ENCODE peak calls at places on chromosomes 16 and 17, in nine cellular contexts. G is activated CD8-positive, alpha-beta memory T cell treated with anti-CD3 and anti-CD28 coated beads for 48 hours; W is HEK293T; J is COR-L47; Q is NCI-H2081 treated with DMSO at 0.1 percent for 48 hours; F is anterior cingulate cortex; O is GM04503; T is NAMALWA; K is T follicular helper cell. H is an unnamed sample.
A peak's percentile ranks its signal among the peaks of the same experiment; 100 is the strongest.

GRCh38 chr17:33015716-33016346 is 24.2 kb downstream of the SPACA3 start:
- DNase-seq in T (no peak), W (no peak), G (no peak), F (no peak), K (no peak), O (no peak), J (no peak), Q (no peak), H (no peak)

GRCh38 chr17:42484304-42484703 is 25.6 kb downstream of the ATP6V0A1 start:
- DNase-seq in K (peak; percentile 48), Q (no peak), W (no peak), F (no peak), G (peak; percentile 55), O (no peak), J (no peak), T (peak; percentile 90), H (no peak)

GRCh38 chr16:88991813-88992350 is 14.9 kb upstream of the CBFA2T3 start:
- DNase-seq in G (no peak), J (no peak), T (no peak), W (no peak), K (no peak), O (no peak), Q (no peak), F (no peak), H (no peak)

GRCh38 chr16:67666032-67666537 is 465 bp downstream of the ENKD1 start:
- DNase-seq in T (peak; percentile 54), O (no peak), G (no peak), W (no peak), K (no peak), J (no peak), Q (no peak), F (no peak), H (no peak)

GRCh38 chr17:76797441-76797840 is 59.5 kb downstream of the MFSD11 start:
- DNase-seq in F (no peak), W (no peak), K (no peak), Q (no peak), O (no peak), J (no peak), T (no peak), G (no peak), H (no peak)

GRCh38 chr16:19851476-19851875 is 33.2 kb downstream of the GPRC5B start:
- DNase-seq in J (no peak), F (peak; percentile 68), T (no peak), G (no peak), K (no peak), O (no peak), W (no peak), Q (no peak), H (no peak)

GRCh38 chr16:8590161-8590688 is at the start of gene TMEM114:
- DNase-seq in W (peak; percentile 15), G (no peak), T (no peak), K (no peak), O (no peak), F (no peak), Q (no peak), J (no peak), H (no peak)

GRCh38 chr16:72743011-72743761 is 304.7 kb downstream of the ZFHX3 start:
- DNase-seq in J (no peak), F (no peak), Q (no peak), T (peak; percentile 3), W (no peak), G (no peak), O (no peak), K (no peak), H (no peak)

GRCh38 chr17:38748329-38749221 is at the start of gene PCGF2:
- DNase-seq in K (no peak), W (peak; percentile 70), J (peak; percentile 92), F (peak; percentile 51), Q (peak; percentile 48), G (no peak), T (no peak), O (peak; percentile 27), H (peak; percentile 88)

GRCh38 chr17:37643829-37644228 is 583 bp upstream of the DDX52 start:
- DNase-seq in G (no peak), J (no peak), O (no peak), W (no peak), F (no peak), K (no peak), Q (no peak), T (no peak), H (no peak)

GRCh38 chr17:9668532-9668931 is 23.2 kb downstream of the USP43 start:
- DNase-seq in W (no peak), K (no peak), F (no peak), T (no peak), Q (no peak), J (no peak), O (no peak), G (no peak), H (no peak)

GRCh38 chr17:36703860-36704266 is 102.5 kb downstream of the MRM1 start:
- DNase-seq in G (no peak), T (peak; percentile 19), O (no peak), F (peak; percentile 12), K (no peak), Q (no peak), W (peak; percentile 65), J (no peak), H (peak; percentile 77)

GRCh38 chr17:74024871-74025531 is 178.5 kb upstream of the RPL38 start:
- DNase-seq in Q (no peak), K (no peak), O (no peak), W (no peak), J (no peak), F (no peak), G (no peak), T (no peak), H (no peak)

GRCh38 chr17:50803676-50804075 is 31.7 kb upstream of the WFIKKN2 start:
- DNase-seq in T (no peak), O (no peak), G (no peak), W (no peak), J (no peak), K (no peak), Q (no peak), F (no peak), H (no peak)

GRCh38 chr17:6110592-6110991 is 40.4 kb downstream of the WSCD1 start:
- DNase-seq in K (no peak), T (no peak), W (no peak), J (no peak), G (no peak), Q (no peak), O (no peak), F (no peak), H (no peak)

GRCh38 chr16:89174055-89174827 is 2.7 kb downstream of the CDH15 start:
- DNase-seq in G (no peak), K (no peak), T (no peak), J (no peak), O (no peak), F (no peak), Q (no peak), W (no peak), H (no peak)

GRCh38 chr17:79825580-79825921 is 13.7 kb downstream of the CBX4 start:
- DNase-seq in F (no peak), K (no peak), J (no peak), G (no peak), W (no peak), Q (no peak), O (no peak), T (no peak), H (no peak)

GRCh38 chr17:1745513-1746020 is 2.9 kb downstream of the SERPINF2 start:
- DNase-seq in O (no peak), J (no peak), W (no peak), K (no peak), Q (no peak), T (no peak), G (no peak), F (no peak), H (no peak)

GRCh38 chr16:53372942-53373871 is 61.1 kb upstream of the RBL2 start:
- DNase-seq in Q (no peak), G (peak; percentile 19), O (no peak), K (peak; percentile 73), F (no peak), W (no peak), J (no peak), T (no peak), H (no peak)

GRCh38 chr17:36104601-36105000 is 974 bp downstream of the CCL4 start:
- DNase-seq in O (no peak), F (no peak), T (no peak), G (no peak), Q (no peak), J (no peak), W (no peak), K (no peak), H (no peak)

GRCh38 chr17:63941162-63941561 is 9.0 kb upstream of the CD79B start:
- DNase-seq in J (no peak), K (no peak), F (no peak), Q (no peak), O (no peak), T (no peak), W (no peak), G (no peak), H (no peak)

GRCh38 chr16:81096715-81097208 is 567 bp upstream of the GCSH start:
- DNase-seq in J (no peak), G (no peak), O (no peak), F (no peak), Q (no peak), T (no peak), K (no peak), W (no peak), H (no peak)

GRCh38 chr16:25192096-25192495 is 24.7 kb upstream of the AQP8 start:
- DNase-seq in K (no peak), Q (no peak), O (peak; percentile 37), T (no peak), F (no peak), J (no peak), W (no peak), G (no peak), H (no peak)

GRCh38 chr17:1783271-1783670 is 21.4 kb downstream of the SERPINF1 start:
- DNase-seq in F (no peak), O (no peak), Q (no peak), G (no peak), W (no peak), J (no peak), T (no peak), K (no peak), H (no peak)

GRCh38 chr16:65070831-65071230 is 51.0 kb downstream of the CDH11 start:
- DNase-seq in K (no peak), J (no peak), G (no peak), Q (no peak), W (no peak), T (no peak), F (peak; percentile 89), O (peak; percentile 93), H (no peak)

GRCh38 chr16:87598431-87598830 is 3.9 kb upstream of the JPH3 start:
- DNase-seq in K (no peak), Q (no peak), O (no peak), F (no peak), T (no peak), W (no peak), G (no peak), J (no peak), H (no peak)

GRCh38 chr17:80187493-80187892 is 17.7 kb downstream of the CARD14 start:
- DNase-seq in J (no peak), F (no peak), W (no peak), G (no peak), O (no peak), T (no peak), Q (no peak), K (no peak), H (no peak)

GRCh38 chr16:9109255-9109654 is 17.8 kb downstream of the HAPSTR1 start:
- DNase-seq in Q (no peak), J (no peak), O (no peak), F (no peak), K (no peak), W (no peak), T (no peak), G (no peak), H (no peak)

GRCh38 chr16:17567455-17567854 is 96.7 kb upstream of the XYLT1 start:
- DNase-seq in Q (no peak), W (no peak), F (no peak), J (no peak), G (no peak), O (no peak), K (no peak), T (no peak), H (no peak)

GRCh38 chr17:78176548-78177025 is 8.2 kb downstream of the SYNGR2 start:
- DNase-seq in W (peak; percentile 82), G (peak; percentile 47), O (no peak), T (peak; percentile 84), K (peak; percentile 63), Q (no peak), J (no peak), F (peak; percentile 52), H (peak; percentile 54)

H was measured in mesothelial cell of epicardium.